ENCODE peak calls at places on chromosomes 7 and 10, in nine cellular contexts. One of them, this sample, is unnamed.

GRCh38 chr10:120732643-120733313 is 118.4 kb upstream of the WDR11 start:
- DNase-seq in lower leg skin: no peak
- DNase-seq in mesothelial cell of epicardium: no peak
- DNase-seq in A549: no peak
- DNase-seq in psoas muscle: no peak
- DNase-seq in mucosa of descending colon: no peak
- DNase-seq in heart right ventricle: no peak
- DNase-seq in OCI-LY7: no peak
- DNase-seq in HCT116: no peak
- DNase-seq in this sample: no peak

GRCh38 chr7:99543916-99544315 is 8.0 kb downstream of the FAM200A start:
- DNase-seq in HCT116: no peak
- DNase-seq in mucosa of descending colon: no peak
- DNase-seq in mesothelial cell of epicardium: no peak
- DNase-seq in OCI-LY7: no peak
- DNase-seq in A549: no peak
- DNase-seq in psoas muscle: no peak
- DNase-seq in heart right ventricle: no peak
- DNase-seq in lower leg skin: no peak
- DNase-seq in this sample: no peak

GRCh38 chr7:15747187-15748111 is 61.0 kb upstream of the MEOX2 start:
- DNase-seq in psoas muscle: no peak
- DNase-seq in OCI-LY7: no peak
- DNase-seq in lower leg skin: no peak
- DNase-seq in HCT116: no peak
- DNase-seq in heart right ventricle: no peak
- DNase-seq in A549: no peak
- DNase-seq in mucosa of descending colon: no peak
- DNase-seq in mesothelial cell of epicardium: no peak
- DNase-seq in this sample: no peak

GRCh38 chr7:23533160-23533559 is 1.4 kb upstream of the TRA2A start:
- DNase-seq in mesothelial cell of epicardium: no peak
- DNase-seq in mucosa of descending colon: no peak
- DNase-seq in heart right ventricle: no peak
- DNase-seq in OCI-LY7: no peak
- DNase-seq in HCT116: no peak
- DNase-seq in psoas muscle: no peak
- DNase-seq in lower leg skin: no peak
- DNase-seq in A549: no peak
- DNase-seq in this sample: no peak

GRCh38 chr10:101850747-101851146 is 7.1 kb upstream of the KCNIP2 start:
- DNase-seq in mucosa of descending colon: no peak
- DNase-seq in mesothelial cell of epicardium: no peak
- DNase-seq in heart right ventricle: no peak
- DNase-seq in lower leg skin: no peak
- DNase-seq in HCT116: no peak
- DNase-seq in OCI-LY7: no peak
- DNase-seq in psoas muscle: no peak
- DNase-seq in A549: no peak
- DNase-seq in this sample: no peak

GRCh38 chr10:131888186-131888604 is 12.6 kb upstream of the PPP2R2D start:
- DNase-seq in psoas muscle: no peak
- DNase-seq in lower leg skin: no peak
- DNase-seq in OCI-LY7: no peak
- DNase-seq in A549: no peak
- DNase-seq in HCT116: peak
- DNase-seq in mucosa of descending colon: no peak
- DNase-seq in heart right ventricle: no peak
- DNase-seq in mesothelial cell of epicardium: no peak
- DNase-seq in this sample: no peak

GRCh38 chr10:110783509-110784103 is 88.1 kb upstream of the PDCD4 start:
- DNase-seq in psoas muscle: no peak
- DNase-seq in mesothelial cell of epicardium: no peak
- DNase-seq in HCT116: no peak
- DNase-seq in lower leg skin: no peak
- DNase-seq in mucosa of descending colon: no peak
- DNase-seq in A549: no peak
- DNase-seq in heart right ventricle: no peak
- DNase-seq in OCI-LY7: no peak
- DNase-seq in this sample: no peak

GRCh38 chr10:13788701-13789447 is 202.1 kb downstream of the PRPF18 start:
- DNase-seq in HCT116: no peak
- DNase-seq in mesothelial cell of epicardium: no peak
- DNase-seq in mucosa of descending colon: no peak
- DNase-seq in A549: no peak
- DNase-seq in psoas muscle: peak
- DNase-seq in OCI-LY7: peak
- DNase-seq in heart right ventricle: peak
- DNase-seq in lower leg skin: peak
- DNase-seq in this sample: no peak

GRCh38 chr7:10239643-10240345 is 733.9 kb upstream of the PHF14 start:
- DNase-seq in heart right ventricle: no peak
- DNase-seq in psoas muscle: no peak
- DNase-seq in A549: no peak
- DNase-seq in OCI-LY7: no peak
- DNase-seq in HCT116: no peak
- DNase-seq in mucosa of descending colon: no peak
- DNase-seq in mesothelial cell of epicardium: no peak
- DNase-seq in lower leg skin: no peak
- DNase-seq in this sample: no peak

GRCh38 chr7:115040526-115040925 is 118.6 kb downstream of the MDFIC start:
- DNase-seq in mucosa of descending colon: no peak
- DNase-seq in A549: no peak
- DNase-seq in lower leg skin: no peak
- DNase-seq in psoas muscle: no peak
- DNase-seq in heart right ventricle: no peak
- DNase-seq in mesothelial cell of epicardium: no peak
- DNase-seq in HCT116: no peak
- DNase-seq in OCI-LY7: no peak
- DNase-seq in this sample: no peak
- TF ChIP-seq CTCF in mucosa of descending colon: no peak
- TF ChIP-seq CTCF in A549: no peak
- TF ChIP-seq CTCF in lower leg skin: no peak
- TF ChIP-seq CTCF in psoas muscle: no peak
- TF ChIP-seq CTCF in heart right ventricle: no peak
- TF ChIP-seq CTCF in mesothelial cell of epicardium: no peak
- TF ChIP-seq CTCF in HCT116: no peak
- TF ChIP-seq CTCF in OCI-LY7: no peak
- TF ChIP-seq CTCF in this sample: no peak

GRCh38 chr7:80644054-80644453 is 5.6 kb downstream of the CD36 start:
- DNase-seq in mesothelial cell of epicardium: no peak
- DNase-seq in psoas muscle: no peak
- DNase-seq in HCT116: no peak
- DNase-seq in lower leg skin: no peak
- DNase-seq in A549: no peak
- DNase-seq in heart right ventricle: no peak
- DNase-seq in mucosa of descending colon: no peak
- DNase-seq in OCI-LY7: no peak
- DNase-seq in this sample: no peak
- TF ChIP-seq CTCF in mesothelial cell of epicardium: no peak
- TF ChIP-seq CTCF in psoas muscle: no peak
- TF ChIP-seq CTCF in HCT116: no peak
- TF ChIP-seq CTCF in lower leg skin: no peak
- TF ChIP-seq CTCF in A549: no peak
- TF ChIP-seq CTCF in heart right ventricle: no peak
- TF ChIP-seq CTCF in mucosa of descending colon: no peak
- TF ChIP-seq CTCF in OCI-LY7: no peak
- TF ChIP-seq CTCF in this sample: no peak

GRCh38 chr7:50229964-50230363 is 74.6 kb upstream of the IKZF1 start:
- DNase-seq in heart right ventricle: no peak
- DNase-seq in psoas muscle: no peak
- DNase-seq in lower leg skin: no peak
- DNase-seq in HCT116: peak
- DNase-seq in A549: no peak
- DNase-seq in OCI-LY7: peak
- DNase-seq in mesothelial cell of epicardium: no peak
- DNase-seq in mucosa of descending colon: no peak
- DNase-seq in this sample: no peak
- TF ChIP-seq CTCF in heart right ventricle: peak
- TF ChIP-seq CTCF in psoas muscle: no peak
- TF ChIP-seq CTCF in lower leg skin: no peak
- TF ChIP-seq CTCF in HCT116: peak
- TF ChIP-seq CTCF in A549: peak
- TF ChIP-seq CTCF in OCI-LY7: peak
- TF ChIP-seq CTCF in mesothelial cell of epicardium: peak
- TF ChIP-seq CTCF in mucosa of descending colon: no peak
- TF ChIP-seq CTCF in this sample: peak

DNA sequence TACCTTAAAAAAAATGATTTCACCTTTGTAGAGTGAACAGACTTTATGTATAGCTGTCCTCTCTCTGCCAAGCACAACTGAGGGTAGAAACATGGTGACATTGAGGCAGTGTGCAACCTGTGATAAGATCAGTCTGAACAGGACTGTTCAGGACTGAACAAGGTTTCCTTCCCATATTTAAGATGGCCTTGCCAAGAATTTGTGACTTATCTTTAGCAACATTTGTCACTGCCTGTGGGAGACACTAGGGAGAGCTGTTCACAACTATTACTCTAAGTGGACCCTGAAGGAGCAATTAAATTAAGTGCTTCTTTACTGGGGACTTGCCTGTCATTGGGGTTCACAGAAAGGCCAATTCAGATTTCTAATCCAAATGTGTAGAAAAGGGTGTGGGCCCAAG is 6.7 kb downstream of the OR13A1 start:
- DNase-seq in OCI-LY7: peak
- DNase-seq in mucosa of descending colon: no peak
- DNase-seq in heart right ventricle: no peak
- DNase-seq in HCT116: peak
- DNase-seq in A549: no peak
- DNase-seq in lower leg skin: no peak
- DNase-seq in mesothelial cell of epicardium: no peak
- DNase-seq in psoas muscle: no peak
- DNase-seq in this sample: peak
- TF ChIP-seq CTCF in OCI-LY7: peak
- TF ChIP-seq CTCF in mucosa of descending colon: no peak
- TF ChIP-seq CTCF in heart right ventricle: peak
- TF ChIP-seq CTCF in HCT116: peak
- TF ChIP-seq CTCF in A549: no peak
- TF ChIP-seq CTCF in lower leg skin: no peak
- TF ChIP-seq CTCF in mesothelial cell of epicardium: no peak
- TF ChIP-seq CTCF in psoas muscle: no peak
- TF ChIP-seq CTCF in this sample: peak

DNA sequence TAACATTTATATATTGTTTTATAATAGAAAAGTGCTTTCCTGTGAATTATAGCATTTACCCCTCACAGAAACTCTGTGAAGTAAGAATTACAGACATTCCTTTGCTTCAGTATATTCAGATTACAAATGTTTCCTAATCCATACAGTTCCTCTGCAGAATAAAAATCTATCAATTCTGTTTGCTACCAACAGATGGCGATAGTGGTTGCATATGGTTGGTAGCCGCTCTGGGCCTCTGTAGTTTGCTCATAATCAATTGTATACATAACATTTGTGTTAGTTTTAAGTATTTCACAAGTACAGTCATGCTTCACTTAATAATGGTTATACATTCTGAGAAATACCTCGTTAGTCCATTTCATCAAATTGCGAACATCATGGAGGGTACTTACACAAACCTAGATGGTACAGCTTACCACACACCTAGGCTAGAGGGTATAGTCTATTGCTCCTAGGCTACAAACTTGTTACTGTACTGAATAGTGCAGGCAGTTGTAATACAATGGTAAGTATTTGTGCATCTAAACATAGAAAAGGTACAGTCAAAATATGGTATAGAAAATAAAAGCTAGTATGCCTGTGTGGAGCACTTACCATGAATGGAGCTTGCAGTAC is 94.4 kb upstream of the STEAP4 start:
- DNase-seq in heart right ventricle: no peak
- DNase-seq in mesothelial cell of epicardium: no peak
- DNase-seq in HCT116: peak
- DNase-seq in psoas muscle: no peak
- DNase-seq in mucosa of descending colon: no peak
- DNase-seq in OCI-LY7: peak
- DNase-seq in A549: peak
- DNase-seq in lower leg skin: no peak
- DNase-seq in this sample: peak
- TF ChIP-seq CTCF in heart right ventricle: peak
- TF ChIP-seq CTCF in mesothelial cell of epicardium: no peak
- TF ChIP-seq CTCF in HCT116: peak
- TF ChIP-seq CTCF in psoas muscle: peak
- TF ChIP-seq CTCF in mucosa of descending colon: peak
- TF ChIP-seq CTCF in OCI-LY7: peak
- TF ChIP-seq CTCF in A549: peak
- TF ChIP-seq CTCF in lower leg skin: no peak
- TF ChIP-seq CTCF in this sample: peak